ENCODE peak calls at places on chromosomes 16 and 17, in six cellular contexts. D is AG09309, E is fibroblast of the aortic adventitia, V is Panc1, J is spleen, I is fibroblast of pulmonary artery. Q is an unnamed sample.

GRCh38 chr17:304461-304860 is 48.1 kb downstream of the RPH3AL start:
- DNase-seq in E (no peak), V (no peak), D (no peak), I (no peak), J (no peak), Q (no peak)

GRCh38 chr17:79026345-79027273 is 2.6 kb downstream of the C1QTNF1 start:
- DNase-seq in D (no peak), V (no peak), J (peak; percentile 76), I (peak; percentile 84), E (peak; percentile 65), Q (peak; percentile 63)

GRCh38 chr17:72726936-72727335 is 365.6 kb downstream of the SLC39A11 start:
- DNase-seq in E (no peak), V (no peak), D (no peak), J (no peak), I (no peak), Q (no peak)

GRCh38 chr17:47907932-47908562 is 12.0 kb downstream of the SP2 start:
- DNase-seq in I (no peak), J (no peak), D (no peak), E (peak; percentile 20), V (no peak), Q (no peak)

GRCh38 chr17:5123343-5124124 is 7.7 kb downstream of the USP6 start:
- DNase-seq in D (no peak), I (no peak), V (no peak), J (peak; percentile 58), E (no peak), Q (peak; percentile 20)

GRCh38 chr17:81508639-81509047 is 4.0 kb downstream of the ACTG1 start:
- DNase-seq in J (no peak), E (peak; percentile 58), I (peak; percentile 67), V (no peak), D (no peak), Q (no peak)

GRCh38 chr16:11277607-11278337 is 1.5 kb upstream of the PRM2 start:
- DNase-seq in I (no peak), J (no peak), V (no peak), D (no peak), E (no peak), Q (no peak)

GRCh38 chr17:68718465-68718864 is 117.3 kb upstream of the FAM20A start:
- DNase-seq in I (no peak), J (no peak), E (no peak), V (no peak), D (no peak), Q (no peak)

GRCh38 chr17:21304091-21304490 is 19.6 kb downstream of the MAP2K3 start:
- DNase-seq in I (no peak), J (peak; percentile 77), D (no peak), V (no peak), E (no peak), Q (no peak)

GRCh38 chr16:89359296-89360147 is 130.8 kb downstream of the ANKRD11 start:
- DNase-seq in J (no peak), D (no peak), I (peak; percentile 43), E (peak; percentile 36), V (no peak), Q (peak; percentile 37)

GRCh38 chr17:75096082-75096625 is 8.4 kb downstream of the SLC16A5 start:
- DNase-seq in D (no peak), V (peak; percentile 80), J (peak; percentile 90), E (peak; percentile 59), I (peak; percentile 66), Q (peak; percentile 93)

GRCh38 chr16:84833542-84834402 is 14.0 kb downstream of the CRISPLD2 start:
- DNase-seq in J (no peak), V (no peak), D (no peak), E (no peak), I (no peak), Q (no peak)

GRCh38 chr16:83913234-83913633 is 14.3 kb downstream of the MLYCD start:
- DNase-seq in D (no peak), E (no peak), I (peak; percentile 29), J (no peak), V (no peak), Q (no peak)

GRCh38 chr17:58321571-58322525 is 6.7 kb downstream of the TSPOAP1 start:
- DNase-seq in D (no peak), I (no peak), V (no peak), J (peak; percentile 62), E (no peak), Q (peak; percentile 52)

GRCh38 chr17:16442141-16442540 is 26.8 kb downstream of the TRPV2 start:
- DNase-seq in D (no peak), V (no peak), J (no peak), E (peak; percentile 49), I (peak; percentile 85), Q (no peak)

GRCh38 chr16:15983898-15984297 is 34.5 kb downstream of the ABCC1 start:
- DNase-seq in E (peak; percentile 49), V (no peak), I (peak; percentile 53), J (no peak), D (no peak), Q (no peak)

GRCh38 chr16:12801511-12802042 is 2.1 kb downstream of the CPPED1 start:
- DNase-seq in D (peak; percentile 79), V (no peak), J (no peak), E (peak; percentile 52), I (peak; percentile 96), Q (no peak)

DNA sequence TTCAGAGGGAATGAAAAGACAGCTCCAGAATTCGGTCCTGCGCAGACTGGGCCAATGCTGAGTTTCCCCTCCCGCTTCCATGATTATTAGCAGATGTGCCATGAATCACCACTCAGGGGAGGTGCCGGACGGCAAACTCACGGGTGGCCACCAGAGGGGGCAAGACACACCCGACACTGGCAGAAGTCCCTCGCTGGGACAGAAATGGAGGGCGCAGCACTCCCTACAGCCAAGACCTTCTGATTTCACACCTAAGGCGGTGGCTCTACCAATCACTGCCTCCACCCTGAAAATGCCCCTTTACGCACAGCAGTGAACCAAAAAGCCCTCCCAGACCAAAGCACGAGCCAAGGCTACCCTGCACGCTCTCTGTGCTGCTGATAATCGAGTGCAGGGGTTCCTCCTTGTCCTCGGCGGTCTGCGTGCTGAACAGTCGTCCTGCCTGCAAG is 26.8 kb downstream of the TRAP1 start:
- DNase-seq in E (peak; percentile 97), J (peak; percentile 95), V (peak; percentile 63), I (peak; percentile 96), D (peak; percentile 89), Q (peak; percentile 92)
- H3K4me3 ChIP-seq in E (peak overlapping the region; percentile 58), J (no peak overlapping the region), V (no peak overlapping the region), I (peak overlapping the region; percentile 40), D (peak overlapping the region; percentile 39), Q (peak overlapping the region; percentile 43)

GRCh38 chr17:77647531-77647930 is 311.0 kb upstream of the TNRC6C start:
- DNase-seq in E (no peak), I (no peak), J (peak; percentile 18), V (no peak), D (no peak), Q (peak; percentile 37)
- H3K4me3 ChIP-seq in E (no peak overlapping the region), I (no peak overlapping the region), J (no peak overlapping the region), V (no peak overlapping the region), D (no peak overlapping the region), Q (no peak overlapping the region)

DNA sequence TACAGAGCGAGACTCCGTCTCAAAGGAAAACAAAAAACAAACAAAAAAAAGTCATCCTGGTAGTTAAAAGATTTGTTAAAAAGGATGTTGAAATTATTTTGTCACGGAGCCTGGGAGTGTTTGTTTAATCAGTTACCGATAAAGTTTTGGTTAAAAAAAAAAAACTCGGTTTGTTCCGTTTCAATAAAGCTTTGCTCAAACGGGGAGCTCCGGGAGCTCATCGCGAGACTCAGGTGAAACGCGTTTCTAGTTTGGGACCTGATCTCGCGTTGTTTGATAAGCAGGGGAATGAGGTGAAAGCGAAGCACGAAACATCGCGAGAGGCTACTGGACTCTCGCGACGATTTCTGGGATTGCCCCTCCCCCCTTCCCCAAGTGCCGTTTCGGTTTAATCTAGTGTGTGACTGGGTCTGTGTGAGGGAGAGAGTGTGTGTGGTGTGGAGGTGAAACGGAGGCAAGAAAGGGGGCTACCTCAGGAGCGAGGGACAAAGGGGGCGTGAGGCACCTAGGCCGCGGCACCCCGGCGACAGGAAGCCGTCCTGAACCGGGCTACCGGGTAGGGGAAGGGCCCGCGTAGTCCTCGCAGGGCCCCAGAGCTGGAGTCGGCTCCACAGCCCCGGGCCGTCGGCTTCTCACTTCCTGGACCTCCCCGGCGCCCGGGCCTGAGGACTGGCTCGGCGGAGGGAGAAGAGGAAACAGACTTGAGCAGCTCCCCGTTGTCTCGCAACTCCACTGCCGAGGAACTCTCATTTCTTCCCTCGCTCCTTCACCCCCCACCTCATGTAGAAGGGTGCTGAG is at the start of gene CDK12:
- DNase-seq in I (peak; percentile 100), J (peak; percentile 94), D (peak; percentile 97), V (peak; percentile 93), E (peak; percentile 99), Q (peak; percentile 93)
- H3K4me3 ChIP-seq in I (peak within 1 kb of the TSS; percentile 80), J (peak within 1 kb of the TSS; percentile 92), D (peak within 1 kb of the TSS; percentile 92), V (peak within 1 kb of the TSS; percentile 72), E (peak within 1 kb of the TSS; percentile 95), Q (peak within 1 kb of the TSS; percentile 98)

GRCh38 chr17:29179232-29180036 is 764 bp downstream of the MYO18A start:
- DNase-seq in E (no peak), J (no peak), D (no peak), I (no peak), V (no peak), Q (peak; percentile 90)
- H3K4me3 ChIP-seq in E (peak overlapping the region; percentile 69), J (peak overlapping the region; percentile 45), D (peak overlapping the region; percentile 70), I (peak overlapping the region; percentile 61), V (peak overlapping the region; percentile 54), Q (peak overlapping the region; percentile 62)

DNA sequence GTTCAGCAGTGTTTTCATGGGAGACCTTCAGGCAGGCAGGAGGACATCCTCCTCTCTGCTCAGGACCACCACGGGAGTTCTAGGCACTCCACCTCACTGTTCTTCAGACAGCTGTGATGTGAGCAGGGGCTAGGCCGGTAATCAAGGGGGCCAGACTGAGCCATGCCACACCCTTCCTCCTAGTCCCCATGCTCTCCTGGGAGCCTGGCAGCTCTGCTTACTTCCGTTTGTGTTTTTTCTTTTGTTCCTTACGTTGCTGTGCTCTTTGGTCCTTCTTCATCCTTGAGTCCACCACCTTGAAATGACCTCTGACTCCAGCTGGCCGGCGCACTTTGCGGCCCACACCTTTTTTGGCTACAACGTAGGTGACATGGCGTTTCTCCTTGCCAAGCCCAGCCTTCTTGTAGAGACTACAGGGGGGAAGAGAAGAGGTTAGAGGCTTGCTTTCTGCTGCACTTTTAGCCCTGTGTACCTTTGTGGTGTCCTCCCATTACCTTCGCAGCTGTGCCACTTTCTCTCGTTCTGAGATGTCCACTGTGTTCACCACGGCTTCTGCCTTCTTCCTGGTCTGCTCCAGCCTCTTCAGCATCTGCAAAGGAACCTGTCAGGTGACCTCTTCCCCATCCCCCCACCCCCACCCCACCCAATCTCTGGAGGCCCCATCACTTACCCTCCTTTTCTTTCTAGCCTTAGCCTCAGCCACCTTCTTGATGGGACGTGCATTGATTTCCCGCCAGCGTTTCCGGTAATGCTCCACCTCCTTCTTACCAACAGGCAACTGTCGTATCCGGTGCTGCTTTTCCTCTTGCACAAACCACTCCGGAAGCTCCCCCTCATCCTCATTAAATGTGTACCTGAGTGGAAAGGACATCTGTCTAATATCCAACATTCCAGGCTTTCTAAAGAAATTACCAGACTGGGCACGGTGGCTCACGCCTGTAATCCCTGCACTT is 7.4 kb upstream of the PSMC5 start:
- DNase-seq in J (no peak), E (no peak), I (no peak), D (no peak), V (no peak), Q (no peak)
- H3K4me3 ChIP-seq in J (no peak overlapping the region), E (no peak overlapping the region), I (no peak overlapping the region), D (no peak overlapping the region), V (no peak overlapping the region), Q (no peak overlapping the region)

Q was measured in upper lobe of right lung.